ENCODE peak calls at places on chromosomes 11 and 22, in six cellular contexts. J, D, H, P, F and Q are unnamed samples.

GRCh38 chr11:81345609-81346008 is 1388.1 kb downstream of the FAM181B start:
- DNase-seq in J (no peak), D (no peak), H (no peak), P (no peak), F (no peak), Q (no peak)

GRCh38 chr11:93236741-93237675 is 39.2 kb upstream of the SLC36A4 start:
- DNase-seq in J (no peak), D (no peak), H (peak), P (peak), F (no peak), Q (peak)

GRCh38 chr22:46812034-46812605 is 49.7 kb downstream of the TBC1D22A start:
- DNase-seq in J (no peak), D (no peak), H (no peak), P (no peak), F (no peak), Q (no peak)

GRCh38 chr11:73622920-73623593 is 23.3 kb upstream of the PLEKHB1 start:
- DNase-seq in J (no peak), D (no peak), H (no peak), P (no peak), F (no peak), Q (no peak)

GRCh38 chr22:19812910-19813309 is 41.8 kb downstream of the GNB1L start:
- DNase-seq in J (no peak), D (no peak), H (no peak), P (no peak), F (peak), Q (no peak)

GRCh38 chr22:30866811-30867271 is 101.7 kb downstream of the MORC2 start:
- DNase-seq in J (no peak), D (no peak), H (no peak), P (peak), F (peak), Q (no peak)

GRCh38 chr11:74980627-74981026 is 8.1 kb upstream of the NEU3 start:
- DNase-seq in J (no peak), D (no peak), H (no peak), P (no peak), F (no peak), Q (no peak)

GRCh38 chr11:32451808-32452207 is 16.5 kb upstream of the WT1 start:
- DNase-seq in J (no peak), D (no peak), H (no peak), P (peak), F (no peak), Q (no peak)

GRCh38 chr11:128467041-128467440 is 120.3 kb downstream of the ETS1 start:
- DNase-seq in J (no peak), D (no peak), H (no peak), P (no peak), F (peak), Q (no peak)